ENCODE peak calls at places on chromosomes 2 and 18, in seven cellular contexts. B is SK-N-SH, J is Panc1, F is HCT116, Z is HepG2, S is GM12878, U is K562. X is an unnamed sample.

GRCh38 chr2:147567131-147567530 is 277.7 kb upstream of the ACVR2A start:
- DNase-seq in F (no peak), B (no peak), U (no peak), J (no peak), S (no peak), Z (no peak), X (no peak)

GRCh38 chr2:39379643-39380524 is 57.2 kb downstream of the MAP4K3 start:
- DNase-seq in J (peak; percentile 60), S (peak; percentile 31), Z (peak; percentile 59), B (peak; percentile 60), U (peak; percentile 36), F (peak; percentile 12), X (peak; percentile 52)

GRCh38 chr2:3728104-3729054 is 25.0 kb downstream of the DCDC2C start:
- DNase-seq in Z (peak; percentile 44), F (peak; percentile 33), J (peak; percentile 12), U (peak; percentile 46), B (peak; percentile 77), S (no peak), X (peak; percentile 80)

GRCh38 chr2:165164201-165164600 is 39.6 kb downstream of the SCN3A start:
- DNase-seq in U (no peak), S (no peak), J (no peak), B (no peak), Z (no peak), F (no peak), X (no peak)

GRCh38 chr2:181374741-181375675 is 82.2 kb upstream of the ITGA4 start:
- DNase-seq in J (no peak), S (peak; percentile 42), B (peak; percentile 26), F (no peak), Z (no peak), U (no peak), X (no peak)

GRCh38 chr2:170969872-170970271 is 40.8 kb downstream of the GORASP2 start:
- DNase-seq in B (no peak), F (no peak), J (no peak), Z (no peak), U (no peak), S (no peak), X (no peak)

GRCh38 chr18:39487932-39488331 is 1922.3 kb upstream of the CELF4 start:
- DNase-seq in S (no peak), Z (no peak), F (no peak), J (no peak), U (no peak), B (no peak), X (no peak)

GRCh38 chr2:173658946-173659371 is 304.3 kb downstream of the CDCA7 start:
- DNase-seq in U (no peak), Z (no peak), S (no peak), F (no peak), J (no peak), B (no peak), X (no peak)

GRCh38 chr2:237628482-237629187 is 1.2 kb downstream of the LRRFIP1 start:
- DNase-seq in B (no peak), U (no peak), J (no peak), Z (no peak), F (no peak), S (no peak), X (no peak)

GRCh38 chr2:38600242-38600891 is 2.4 kb downstream of the HNRNPLL start:
- DNase-seq in U (no peak), B (peak; percentile 49), Z (peak; percentile 52), F (no peak), S (no peak), J (no peak), X (peak; percentile 17)

GRCh38 chr2:101725515-101726192 is 28.1 kb downstream of the MAP4K4 start:
- DNase-seq in B (no peak), J (no peak), Z (no peak), U (peak; percentile 26), F (no peak), S (no peak), X (peak; percentile 79)

GRCh38 chr2:55995206-55995605 is 71.6 kb upstream of the EFEMP1 start:
- DNase-seq in F (no peak), J (no peak), Z (no peak), B (no peak), S (no peak), U (no peak), X (no peak)

GRCh38 chr18:23228102-23229051 is 93.1 kb downstream of the CABLES1 start:
- DNase-seq in F (no peak), Z (no peak), J (no peak), S (peak; percentile 82), B (no peak), U (no peak), X (no peak)

GRCh38 chr2:72325592-72326422 is 178.1 kb upstream of the CYP26B1 start:
- DNase-seq in Z (peak; percentile 50), S (no peak), U (peak; percentile 25), B (no peak), F (no peak), J (no peak), X (peak; percentile 60)

GRCh38 chr2:26809211-26809610 is 23.4 kb downstream of the CENPA start:
- DNase-seq in J (no peak), U (no peak), F (no peak), Z (no peak), B (no peak), S (no peak), X (no peak)

GRCh38 chr2:95231723-95232122 is 24.4 kb downstream of the ZNF892 start:
- DNase-seq in J (peak; percentile 45), Z (peak; percentile 85), B (peak; percentile 80), U (peak; percentile 57), S (no peak), F (peak; percentile 66), X (peak; percentile 94)

GRCh38 chr2:237912271-237913192 is 53.1 kb downstream of the RAMP1 start:
- DNase-seq in S (no peak), Z (no peak), F (no peak), J (no peak), B (no peak), U (no peak), X (no peak)

GRCh38 chr2:47002480-47003381 is 87.1 kb upstream of the MCFD2 start:
- DNase-seq in F (no peak), U (no peak), S (no peak), J (no peak), Z (no peak), B (peak; percentile 90), X (peak; percentile 47)

GRCh38 chr2:231920795-231921194 is 5.4 kb downstream of the NPPC start:
- DNase-seq in B (no peak), U (no peak), F (no peak), Z (no peak), J (no peak), S (no peak), X (no peak)

GRCh38 chr18:47882641-47883040 is 47.8 kb downstream of the SMAD2 start:
- DNase-seq in F (no peak), B (no peak), S (no peak), J (no peak), U (no peak), Z (no peak), X (no peak)

GRCh38 chr18:47881042-47881441 is 49.4 kb downstream of the SMAD2 start:
- DNase-seq in S (no peak), B (no peak), U (no peak), F (no peak), J (no peak), Z (no peak), X (no peak)

GRCh38 chr18:47877892-47878291 is 52.6 kb downstream of the SMAD2 start:
- DNase-seq in S (no peak), U (no peak), Z (no peak), B (no peak), J (no peak), F (no peak), X (no peak)

GRCh38 chr18:47883771-47884413 is 46.6 kb downstream of the SMAD2 start:
- DNase-seq in Z (no peak), U (no peak), F (no peak), S (no peak), B (no peak), J (no peak), X (no peak)

GRCh38 chr18:47881752-47882455 is 48.6 kb downstream of the SMAD2 start:
- DNase-seq in B (no peak), J (no peak), Z (peak; percentile 66), F (peak; percentile 27), S (no peak), U (no peak), X (no peak)
- H3K36me3 ChIP-seq in B (peaks cover 30% of the 10 kb centered on the region), J (no peaks in the 10 kb centered on the region), Z (peaks cover 5% of the 10 kb centered on the region), F (peaks cover 6% of the 10 kb centered on the region), S (peaks cover 12% of the 10 kb centered on the region), U (peaks cover 27% of the 10 kb centered on the region), X (no peaks in the 10 kb centered on the region)

DNA sequence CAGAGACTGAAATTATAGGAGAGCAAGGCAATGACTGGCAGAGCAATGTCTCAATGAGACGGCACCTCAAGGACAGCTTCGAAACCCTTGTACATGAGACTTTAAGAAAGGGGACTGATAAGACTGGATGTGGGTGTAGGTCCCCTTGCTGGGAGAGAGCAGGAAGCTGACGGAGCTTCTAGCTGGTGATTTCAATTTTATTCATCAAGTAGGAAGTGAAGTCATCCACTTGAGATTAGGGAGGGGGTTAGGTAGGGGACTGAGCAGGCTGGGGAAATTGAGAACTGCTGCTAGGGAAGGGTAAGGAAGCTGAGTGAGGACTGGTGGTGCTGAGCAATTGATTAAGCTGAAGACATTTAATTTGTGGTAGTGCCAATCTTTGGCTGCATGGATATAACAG is 99.5 kb upstream of the ITGB6 start:
- DNase-seq in J (no peak), B (no peak), F (no peak), U (no peak), S (no peak), Z (no peak), X (no peak)
- TF ChIP-seq REST in J (no peak), B (no peak), F (no peak), U (no peak), S (no peak), Z (no peak), X (no peak)

GRCh38 chr2:54617409-54617808 is 106.1 kb upstream of the EML6 start:
- DNase-seq in Z (no peak), S (no peak), J (no peak), F (no peak), U (no peak), B (no peak), X (no peak)
- H3K36me3 ChIP-seq in Z (peaks cover 63% of the 10 kb centered on the region), S (peaks cover 54% of the 10 kb centered on the region), J (peaks cover 33% of the 10 kb centered on the region), F (peaks cover 18% of the 10 kb centered on the region), U (peaks cover 73% of the 10 kb centered on the region), B (peaks cover 63% of the 10 kb centered on the region), X (peaks cover 36% of the 10 kb centered on the region)

GRCh38 chr2:119939915-119940314 is 73.0 kb upstream of the EPB41L5 start:
- DNase-seq in B (no peak), U (no peak), J (no peak), Z (no peak), F (no peak), S (no peak), X (no peak)

GRCh38 chr2:119932809-119933208 is 80.1 kb upstream of the EPB41L5 start:
- DNase-seq in S (no peak), U (no peak), B (no peak), Z (no peak), J (no peak), F (no peak), X (no peak)

GRCh38 chr2:119937680-119938079 is 75.2 kb upstream of the EPB41L5 start:
- DNase-seq in B (no peak), J (no peak), F (no peak), Z (no peak), U (no peak), S (no peak), X (no peak)

GRCh38 chr2:119929537-119929936 is 83.3 kb upstream of the EPB41L5 start:
- DNase-seq in B (no peak), F (no peak), S (no peak), J (no peak), Z (no peak), U (no peak), X (no peak)

DNA sequence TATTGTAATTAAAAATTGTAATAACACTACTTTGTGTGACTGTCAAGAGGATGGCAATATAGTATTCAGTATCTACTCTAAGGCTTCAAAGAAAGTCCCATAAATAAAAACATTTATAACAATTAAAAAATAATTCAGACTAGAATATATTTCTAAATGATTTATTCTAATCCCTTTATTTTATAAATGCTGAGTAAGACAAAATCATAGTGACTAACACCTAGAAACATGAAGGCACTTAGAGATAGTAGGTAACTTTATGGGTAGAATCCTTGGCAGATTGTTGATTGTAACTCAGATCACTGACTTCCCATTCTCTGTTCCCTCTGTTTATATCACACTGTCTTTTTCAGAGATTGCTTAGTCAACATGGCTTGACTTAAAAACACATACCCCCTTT is 78.6 kb upstream of the EPB41L5 start:
- DNase-seq in F (no peak), S (no peak), J (no peak), Z (no peak), B (no peak), U (no peak), X (no peak)
- TF ChIP-seq REST in F (no peak), S (no peak), J (no peak), Z (no peak), B (no peak), U (no peak), X (no peak)